ENCODE peak calls at places on chromosomes 12 and 14, in seven cellular contexts. One of them, this sample, is unnamed.

GRCh38 chr12:14256139-14256538 is 109.3 kb upstream of the ATF7IP start:
- DNase-seq in hepatocyte: no peak
- DNase-seq in fibroblast of mammary gland: peak; percentile 61
- DNase-seq in PC-3: peak; percentile 45
- DNase-seq in SK-N-SH: no peak
- DNase-seq in HCT116: no peak
- DNase-seq in IMR-90: peak; percentile 51
- DNase-seq in this sample: no peak

GRCh38 chr14:50109342-50109741 is 7.0 kb downstream of the VCPKMT start:
- DNase-seq in hepatocyte: peak; percentile 29
- DNase-seq in fibroblast of mammary gland: peak; percentile 37
- DNase-seq in PC-3: peak; percentile 38
- DNase-seq in SK-N-SH: peak; percentile 26
- DNase-seq in HCT116: peak; percentile 4
- DNase-seq in IMR-90: peak; percentile 35
- DNase-seq in this sample: peak; percentile 2

GRCh38 chr12:14394317-14395058 is 29.0 kb downstream of the ATF7IP start:
- DNase-seq in hepatocyte: peak; percentile 75
- DNase-seq in fibroblast of mammary gland: peak; percentile 75
- DNase-seq in PC-3: peak; percentile 53
- DNase-seq in SK-N-SH: peak; percentile 44
- DNase-seq in HCT116: peak; percentile 79
- DNase-seq in IMR-90: peak; percentile 84
- DNase-seq in this sample: peak; percentile 16

GRCh38 chr12:593396-593976 is 69.8 kb downstream of the NINJ2 start:
- DNase-seq in hepatocyte: no peak
- DNase-seq in fibroblast of mammary gland: no peak
- DNase-seq in PC-3: no peak
- DNase-seq in SK-N-SH: no peak
- DNase-seq in HCT116: no peak
- DNase-seq in IMR-90: no peak
- DNase-seq in this sample: no peak

GRCh38 chr14:72781476-72782181 is 112.3 kb downstream of the DPF3 start:
- DNase-seq in hepatocyte: peak; percentile 24
- DNase-seq in fibroblast of mammary gland: peak; percentile 67
- DNase-seq in PC-3: peak; percentile 71
- DNase-seq in SK-N-SH: no peak
- DNase-seq in HCT116: no peak
- DNase-seq in IMR-90: peak; percentile 71
- DNase-seq in this sample: no peak

GRCh38 chr14:45715946-45716345 is 462.9 kb upstream of the MIS18BP1 start:
- DNase-seq in hepatocyte: no peak
- DNase-seq in fibroblast of mammary gland: no peak
- DNase-seq in PC-3: peak; percentile 46
- DNase-seq in SK-N-SH: no peak
- DNase-seq in HCT116: no peak
- DNase-seq in IMR-90: no peak
- DNase-seq in this sample: no peak

GRCh38 chr12:91332305-91332704 is 149.7 kb upstream of the DCN start:
- DNase-seq in hepatocyte: no peak
- DNase-seq in fibroblast of mammary gland: peak; percentile 46
- DNase-seq in PC-3: peak; percentile 30
- DNase-seq in SK-N-SH: no peak
- DNase-seq in HCT116: no peak
- DNase-seq in IMR-90: peak; percentile 34
- DNase-seq in this sample: no peak

GRCh38 chr14:35669782-35670181 is 135.8 kb downstream of the INSM2 start:
- DNase-seq in hepatocyte: peak; percentile 51
- DNase-seq in fibroblast of mammary gland: peak; percentile 30
- DNase-seq in PC-3: peak; percentile 98
- DNase-seq in SK-N-SH: no peak
- DNase-seq in HCT116: peak; percentile 66
- DNase-seq in IMR-90: peak; percentile 87
- DNase-seq in this sample: no peak

GRCh38 chr12:66467932-66468331 is 165.6 kb downstream of the HELB start:
- DNase-seq in hepatocyte: no peak
- DNase-seq in fibroblast of mammary gland: peak; percentile 10
- DNase-seq in PC-3: no peak
- DNase-seq in SK-N-SH: peak; percentile 8
- DNase-seq in HCT116: peak; percentile 46
- DNase-seq in IMR-90: peak; percentile 17
- DNase-seq in this sample: no peak

GRCh38 chr14:34693228-34693939 is 21.0 kb downstream of the CFL2 start:
- DNase-seq in hepatocyte: peak; percentile 42
- DNase-seq in fibroblast of mammary gland: no peak
- DNase-seq in PC-3: peak; percentile 32
- DNase-seq in SK-N-SH: no peak
- DNase-seq in HCT116: peak; percentile 37
- DNase-seq in IMR-90: no peak
- DNase-seq in this sample: no peak

GRCh38 chr12:16670456-16671050 is 64.6 kb upstream of the LMO3 start:
- DNase-seq in hepatocyte: no peak
- DNase-seq in fibroblast of mammary gland: peak; percentile 30
- DNase-seq in PC-3: no peak
- DNase-seq in SK-N-SH: no peak
- DNase-seq in HCT116: no peak
- DNase-seq in IMR-90: peak; percentile 0
- DNase-seq in this sample: no peak

GRCh38 chr14:103659631-103660030 is 30.6 kb downstream of the KLC1 start:
- DNase-seq in hepatocyte: no peak
- DNase-seq in fibroblast of mammary gland: no peak
- DNase-seq in PC-3: no peak
- DNase-seq in SK-N-SH: no peak
- DNase-seq in HCT116: no peak
- DNase-seq in IMR-90: no peak
- DNase-seq in this sample: no peak

GRCh38 chr12:2111816-2112215 is 59.0 kb downstream of the CACNA1C start:
- DNase-seq in hepatocyte: no peak
- DNase-seq in fibroblast of mammary gland: no peak
- DNase-seq in PC-3: no peak
- DNase-seq in SK-N-SH: no peak
- DNase-seq in HCT116: no peak
- DNase-seq in IMR-90: no peak
- DNase-seq in this sample: no peak

GRCh38 chr14:74706101-74706500 is 6.8 kb downstream of the AREL1 start:
- DNase-seq in hepatocyte: no peak
- DNase-seq in fibroblast of mammary gland: no peak
- DNase-seq in PC-3: no peak
- DNase-seq in SK-N-SH: no peak
- DNase-seq in HCT116: no peak
- DNase-seq in IMR-90: no peak
- DNase-seq in this sample: no peak

GRCh38 chr12:94141004-94141764 is 7.2 kb upstream of the PLXNC1 start:
- DNase-seq in hepatocyte: no peak
- DNase-seq in fibroblast of mammary gland: no peak
- DNase-seq in PC-3: no peak
- DNase-seq in SK-N-SH: no peak
- DNase-seq in HCT116: no peak
- DNase-seq in IMR-90: no peak
- DNase-seq in this sample: no peak

GRCh38 chr12:69052613-69053408 is 119.8 kb upstream of the CPM start:
- DNase-seq in hepatocyte: peak; percentile 52
- DNase-seq in fibroblast of mammary gland: peak; percentile 94
- DNase-seq in PC-3: peak; percentile 91
- DNase-seq in SK-N-SH: no peak
- DNase-seq in HCT116: peak; percentile 24
- DNase-seq in IMR-90: peak; percentile 83
- DNase-seq in this sample: peak; percentile 76

GRCh38 chr12:108633081-108633533 is 587 bp downstream of the SELPLG start:
- DNase-seq in hepatocyte: no peak
- DNase-seq in fibroblast of mammary gland: no peak
- DNase-seq in PC-3: no peak
- DNase-seq in SK-N-SH: no peak
- DNase-seq in HCT116: no peak
- DNase-seq in IMR-90: no peak
- DNase-seq in this sample: no peak
- H3K4me3 ChIP-seq in hepatocyte: no peak overlapping the region
- H3K4me3 ChIP-seq in fibroblast of mammary gland: no peak overlapping the region
- H3K4me3 ChIP-seq in PC-3: no peak overlapping the region
- H3K4me3 ChIP-seq in SK-N-SH: no peak overlapping the region
- H3K4me3 ChIP-seq in HCT116: no peak overlapping the region
- H3K4me3 ChIP-seq in IMR-90: no peak overlapping the region
- H3K4me3 ChIP-seq in this sample: no peak overlapping the region

GRCh38 chr14:101813833-101814232 is 52.3 kb downstream of the PPP2R5C start:
- DNase-seq in hepatocyte: no peak
- DNase-seq in fibroblast of mammary gland: no peak
- DNase-seq in PC-3: no peak
- DNase-seq in SK-N-SH: no peak
- DNase-seq in HCT116: no peak
- DNase-seq in IMR-90: no peak
- DNase-seq in this sample: no peak

GRCh38 chr14:101813171-101813759 is 51.8 kb downstream of the PPP2R5C start:
- DNase-seq in hepatocyte: no peak
- DNase-seq in fibroblast of mammary gland: peak; percentile 33
- DNase-seq in PC-3: no peak
- DNase-seq in SK-N-SH: no peak
- DNase-seq in HCT116: no peak
- DNase-seq in IMR-90: no peak
- DNase-seq in this sample: no peak

GRCh38 chr14:101810897-101811620 is 49.5 kb downstream of the PPP2R5C start:
- DNase-seq in hepatocyte: no peak
- DNase-seq in fibroblast of mammary gland: peak; percentile 71
- DNase-seq in PC-3: peak; percentile 60
- DNase-seq in SK-N-SH: no peak
- DNase-seq in HCT116: no peak
- DNase-seq in IMR-90: peak; percentile 38
- DNase-seq in this sample: no peak

GRCh38 chr14:101809671-101810514 is 48.4 kb downstream of the PPP2R5C start:
- DNase-seq in hepatocyte: peak; percentile 93
- DNase-seq in fibroblast of mammary gland: peak; percentile 96
- DNase-seq in PC-3: peak; percentile 93
- DNase-seq in SK-N-SH: peak; percentile 80
- DNase-seq in HCT116: peak; percentile 91
- DNase-seq in IMR-90: peak; percentile 96
- DNase-seq in this sample: peak; percentile 82

GRCh38 chr14:101812071-101812470 is 50.6 kb downstream of the PPP2R5C start:
- DNase-seq in hepatocyte: no peak
- DNase-seq in fibroblast of mammary gland: no peak
- DNase-seq in PC-3: no peak
- DNase-seq in SK-N-SH: no peak
- DNase-seq in HCT116: no peak
- DNase-seq in IMR-90: no peak
- DNase-seq in this sample: no peak
- H3K4me3 ChIP-seq in hepatocyte: no peak overlapping the region
- H3K4me3 ChIP-seq in fibroblast of mammary gland: no peak overlapping the region
- H3K4me3 ChIP-seq in PC-3: peak overlapping the region; percentile 72
- H3K4me3 ChIP-seq in SK-N-SH: peak overlapping the region; percentile 86
- H3K4me3 ChIP-seq in HCT116: no peak overlapping the region
- H3K4me3 ChIP-seq in IMR-90: no peak overlapping the region
- H3K4me3 ChIP-seq in this sample: no peak overlapping the region

DNA sequence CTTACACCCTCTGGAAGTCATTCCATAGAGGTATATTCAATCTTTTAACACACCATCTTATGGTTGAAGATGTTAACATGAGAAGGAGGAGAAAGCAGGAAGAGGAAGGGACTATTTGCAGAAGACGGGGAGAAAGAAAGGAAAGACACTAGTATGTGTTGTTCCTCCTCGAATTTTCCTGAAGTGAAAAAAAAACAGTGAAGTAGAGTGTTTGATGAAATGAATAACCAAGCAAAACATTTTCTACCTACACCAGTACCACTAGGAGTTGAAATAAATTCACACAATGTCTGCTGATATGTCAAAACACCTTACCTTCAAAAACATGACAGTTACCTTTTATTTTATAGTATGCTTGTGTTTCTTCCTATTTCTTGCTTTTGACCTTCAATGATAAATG is 1.4 kb upstream of the CNOT2 start:
- DNase-seq in hepatocyte: no peak
- DNase-seq in fibroblast of mammary gland: peak; percentile 2
- DNase-seq in PC-3: no peak
- DNase-seq in SK-N-SH: no peak
- DNase-seq in HCT116: no peak
- DNase-seq in IMR-90: no peak
- DNase-seq in this sample: no peak
- H3K4me3 ChIP-seq in hepatocyte: peak overlapping the region; percentile 90
- H3K4me3 ChIP-seq in fibroblast of mammary gland: peak overlapping the region; percentile 90
- H3K4me3 ChIP-seq in PC-3: peak overlapping the region; percentile 82
- H3K4me3 ChIP-seq in SK-N-SH: peak overlapping the region; percentile 91
- H3K4me3 ChIP-seq in HCT116: peak overlapping the region; percentile 78
- H3K4me3 ChIP-seq in IMR-90: no peak overlapping the region
- H3K4me3 ChIP-seq in this sample: peak overlapping the region; percentile 98

DNA sequence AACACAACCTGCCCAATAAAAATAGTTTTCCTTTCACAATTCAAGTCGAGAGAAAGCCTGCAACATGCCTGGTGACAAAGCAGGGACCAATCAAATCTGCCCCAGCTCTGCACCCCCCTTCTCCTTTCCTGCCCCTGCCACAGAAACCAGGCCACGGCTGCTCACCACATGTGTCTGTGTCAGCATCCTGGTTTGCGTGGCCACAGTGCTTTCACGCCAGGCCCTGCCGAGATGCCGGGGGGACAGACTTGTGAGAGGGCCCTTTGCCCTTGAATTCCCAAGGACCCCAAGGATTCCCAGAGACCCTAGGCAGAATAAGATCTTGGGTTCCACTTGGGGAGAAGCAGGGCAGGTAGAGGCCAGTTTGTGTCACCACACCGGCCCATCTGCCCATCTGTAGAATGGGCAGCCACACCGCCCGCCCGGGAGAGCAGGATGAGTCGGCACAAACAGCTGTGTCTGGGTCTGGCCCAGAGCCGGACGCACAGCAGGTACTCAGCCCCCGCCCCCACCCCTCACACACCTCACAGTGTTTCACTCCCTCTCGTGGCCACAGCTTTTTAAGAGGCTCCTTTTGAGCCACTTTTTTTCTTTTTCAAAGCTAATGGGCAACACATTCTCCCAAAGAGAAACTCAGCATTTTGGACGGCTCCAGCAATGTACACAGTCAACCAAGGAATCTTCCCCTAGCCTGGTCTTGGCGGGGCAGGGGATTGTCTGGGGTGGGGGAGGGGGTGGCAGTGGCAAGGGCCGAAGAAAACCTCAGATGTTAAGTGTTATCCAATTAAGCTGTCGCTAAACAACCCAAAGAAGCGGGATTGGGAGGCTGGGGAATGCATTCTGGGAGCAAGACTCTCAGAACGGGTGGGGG is 41.5 kb downstream of the BCL11B start:
- DNase-seq in hepatocyte: peak; percentile 55
- DNase-seq in fibroblast of mammary gland: no peak
- DNase-seq in PC-3: no peak
- DNase-seq in SK-N-SH: no peak
- DNase-seq in HCT116: no peak
- DNase-seq in IMR-90: no peak
- DNase-seq in this sample: no peak
- H3K4me3 ChIP-seq in hepatocyte: no peak overlapping the region
- H3K4me3 ChIP-seq in fibroblast of mammary gland: no peak overlapping the region
- H3K4me3 ChIP-seq in PC-3: no peak overlapping the region
- H3K4me3 ChIP-seq in SK-N-SH: no peak overlapping the region
- H3K4me3 ChIP-seq in HCT116: no peak overlapping the region
- H3K4me3 ChIP-seq in IMR-90: no peak overlapping the region
- H3K4me3 ChIP-seq in this sample: no peak overlapping the region

GRCh38 chr12:20548592-20548991 is 146.5 kb upstream of the SLCO1C1 start:
- DNase-seq in hepatocyte: no peak
- DNase-seq in fibroblast of mammary gland: no peak
- DNase-seq in PC-3: no peak
- DNase-seq in SK-N-SH: no peak
- DNase-seq in HCT116: no peak
- DNase-seq in IMR-90: no peak
- DNase-seq in this sample: no peak
- H3K4me3 ChIP-seq in hepatocyte: no peak overlapping the region
- H3K4me3 ChIP-seq in fibroblast of mammary gland: no peak overlapping the region
- H3K4me3 ChIP-seq in PC-3: no peak overlapping the region
- H3K4me3 ChIP-seq in SK-N-SH: no peak overlapping the region
- H3K4me3 ChIP-seq in HCT116: no peak overlapping the region
- H3K4me3 ChIP-seq in IMR-90: no peak overlapping the region
- H3K4me3 ChIP-seq in this sample: no peak overlapping the region